ENCODE peak calls at places on chromosomes 6 and 20, in seven cellular contexts. One of them, this sample, is unnamed.

GRCh38 chr6:25478973-25479372 is 173.0 kb upstream of the SCGN start:
- DNase-seq in nephron progenitor cell: no peak
- DNase-seq in upper lobe of right lung: no peak
- DNase-seq in A549: no peak
- DNase-seq in Calu3: no peak
- DNase-seq in astrocyte: no peak
- DNase-seq in tibial nerve: no peak
- DNase-seq in this sample: no peak

GRCh38 chr6:161889324-161889723 is 615.5 kb upstream of the AGPAT4 start:
- DNase-seq in tibial nerve: no peak
- DNase-seq in A549: no peak
- DNase-seq in nephron progenitor cell: no peak
- DNase-seq in astrocyte: no peak
- DNase-seq in upper lobe of right lung: no peak
- DNase-seq in Calu3: no peak
- DNase-seq in this sample: no peak

GRCh38 chr6:55729665-55730064 is 145.7 kb downstream of the BMP5 start:
- DNase-seq in astrocyte: no peak
- DNase-seq in nephron progenitor cell: no peak
- DNase-seq in A549: no peak
- DNase-seq in tibial nerve: no peak
- DNase-seq in Calu3: no peak
- DNase-seq in upper lobe of right lung: no peak
- DNase-seq in this sample: no peak

GRCh38 chr20:2116170-2116940 is 14.7 kb downstream of the STK35 start:
- DNase-seq in Calu3: no peak
- DNase-seq in nephron progenitor cell: no peak
- DNase-seq in astrocyte: no peak
- DNase-seq in upper lobe of right lung: no peak
- DNase-seq in A549: no peak
- DNase-seq in tibial nerve: no peak
- DNase-seq in this sample: no peak

GRCh38 chr20:3786126-3786484 is 435 bp downstream of the CENPB start:
- DNase-seq in A549: peak; percentile 80
- DNase-seq in upper lobe of right lung: peak; percentile 84
- DNase-seq in astrocyte: peak; percentile 53
- DNase-seq in nephron progenitor cell: peak; percentile 48
- DNase-seq in tibial nerve: peak; percentile 33
- DNase-seq in Calu3: no peak
- DNase-seq in this sample: no peak

GRCh38 chr20:46512943-46513844 is at the start of gene ZNF334:
- DNase-seq in Calu3: no peak
- DNase-seq in A549: no peak
- DNase-seq in nephron progenitor cell: peak; percentile 73
- DNase-seq in astrocyte: peak; percentile 23
- DNase-seq in tibial nerve: peak; percentile 33
- DNase-seq in upper lobe of right lung: peak; percentile 87
- DNase-seq in this sample: no peak

GRCh38 chr20:47295921-47296426 is 60.5 kb downstream of the ZMYND8 start:
- DNase-seq in tibial nerve: no peak
- DNase-seq in A549: peak; percentile 84
- DNase-seq in nephron progenitor cell: no peak
- DNase-seq in upper lobe of right lung: no peak
- DNase-seq in Calu3: no peak
- DNase-seq in astrocyte: peak; percentile 62
- DNase-seq in this sample: no peak

GRCh38 chr6:109202409-109203264 is 107.3 kb downstream of the CEP57L1 start:
- DNase-seq in tibial nerve: no peak
- DNase-seq in nephron progenitor cell: no peak
- DNase-seq in astrocyte: no peak
- DNase-seq in A549: no peak
- DNase-seq in Calu3: no peak
- DNase-seq in upper lobe of right lung: no peak
- DNase-seq in this sample: no peak

GRCh38 chr20:44728835-44729342 is 13.7 kb downstream of the CCN5 start:
- DNase-seq in nephron progenitor cell: no peak
- DNase-seq in A549: peak; percentile 97
- DNase-seq in upper lobe of right lung: peak; percentile 88
- DNase-seq in astrocyte: peak; percentile 56
- DNase-seq in Calu3: peak; percentile 99
- DNase-seq in tibial nerve: no peak
- DNase-seq in this sample: peak; percentile 77

GRCh38 chr20:10178091-10178490 is 40.5 kb upstream of the SNAP25 start:
- DNase-seq in A549: no peak
- DNase-seq in Calu3: no peak
- DNase-seq in nephron progenitor cell: no peak
- DNase-seq in upper lobe of right lung: no peak
- DNase-seq in astrocyte: no peak
- DNase-seq in tibial nerve: no peak
- DNase-seq in this sample: no peak

GRCh38 chr6:158324136-158324535 is 11.9 kb downstream of the TULP4 start:
- DNase-seq in A549: no peak
- DNase-seq in upper lobe of right lung: no peak
- DNase-seq in Calu3: no peak
- DNase-seq in tibial nerve: no peak
- DNase-seq in nephron progenitor cell: no peak
- DNase-seq in astrocyte: no peak
- DNase-seq in this sample: peak; percentile 31

GRCh38 chr20:4605166-4605565 is 116.5 kb upstream of the PRND start:
- DNase-seq in Calu3: no peak
- DNase-seq in A549: no peak
- DNase-seq in nephron progenitor cell: no peak
- DNase-seq in upper lobe of right lung: no peak
- DNase-seq in tibial nerve: no peak
- DNase-seq in astrocyte: peak; percentile 33
- DNase-seq in this sample: no peak

GRCh38 chr6:28218312-28219248 is 6.5 kb upstream of the ZSCAN9 start:
- DNase-seq in Calu3: peak; percentile 74
- DNase-seq in upper lobe of right lung: peak; percentile 93
- DNase-seq in tibial nerve: peak; percentile 30
- DNase-seq in nephron progenitor cell: peak; percentile 61
- DNase-seq in astrocyte: peak; percentile 47
- DNase-seq in A549: peak; percentile 59
- DNase-seq in this sample: no peak

GRCh38 chr6:167141667-167142432 is 15.9 kb downstream of the GPR31 start:
- DNase-seq in A549: peak; percentile 29
- DNase-seq in upper lobe of right lung: no peak
- DNase-seq in tibial nerve: no peak
- DNase-seq in astrocyte: no peak
- DNase-seq in nephron progenitor cell: peak; percentile 71
- DNase-seq in Calu3: peak; percentile 76
- DNase-seq in this sample: no peak

GRCh38 chr6:82915666-82916065 is 150.0 kb downstream of the UBE3D start:
- DNase-seq in nephron progenitor cell: no peak
- DNase-seq in A549: no peak
- DNase-seq in upper lobe of right lung: no peak
- DNase-seq in tibial nerve: no peak
- DNase-seq in Calu3: no peak
- DNase-seq in astrocyte: no peak
- DNase-seq in this sample: no peak

GRCh38 chr6:56683882-56684281 is 41.2 kb upstream of the DST start:
- DNase-seq in upper lobe of right lung: no peak
- DNase-seq in nephron progenitor cell: no peak
- DNase-seq in astrocyte: peak; percentile 90
- DNase-seq in A549: peak; percentile 79
- DNase-seq in Calu3: peak; percentile 58
- DNase-seq in tibial nerve: no peak
- DNase-seq in this sample: peak; percentile 69

GRCh38 chr6:30640481-30640880 is 6.5 kb upstream of the C6orf136 start:
- DNase-seq in upper lobe of right lung: no peak
- DNase-seq in nephron progenitor cell: no peak
- DNase-seq in A549: no peak
- DNase-seq in Calu3: no peak
- DNase-seq in tibial nerve: no peak
- DNase-seq in astrocyte: no peak
- DNase-seq in this sample: no peak
- TF ChIP-seq CTCF in upper lobe of right lung: no peak
- TF ChIP-seq CTCF in nephron progenitor cell: no peak
- TF ChIP-seq CTCF in A549: no peak
- TF ChIP-seq CTCF in Calu3: no peak
- TF ChIP-seq CTCF in tibial nerve: no peak
- TF ChIP-seq CTCF in astrocyte: no peak
- TF ChIP-seq CTCF in this sample: no peak

GRCh38 chr6:80319286-80319685 is 212.8 kb downstream of the BCKDHB start:
- DNase-seq in tibial nerve: no peak
- DNase-seq in upper lobe of right lung: no peak
- DNase-seq in Calu3: no peak
- DNase-seq in nephron progenitor cell: no peak
- DNase-seq in astrocyte: no peak
- DNase-seq in A549: no peak
- DNase-seq in this sample: no peak

GRCh38 chr6:80321011-80321410 is 214.5 kb downstream of the BCKDHB start:
- DNase-seq in Calu3: no peak
- DNase-seq in tibial nerve: no peak
- DNase-seq in astrocyte: no peak
- DNase-seq in upper lobe of right lung: no peak
- DNase-seq in A549: no peak
- DNase-seq in nephron progenitor cell: no peak
- DNase-seq in this sample: no peak

GRCh38 chr6:80314531-80314930 is 208.1 kb downstream of the BCKDHB start:
- DNase-seq in Calu3: no peak
- DNase-seq in tibial nerve: no peak
- DNase-seq in nephron progenitor cell: no peak
- DNase-seq in astrocyte: no peak
- DNase-seq in A549: no peak
- DNase-seq in upper lobe of right lung: no peak
- DNase-seq in this sample: no peak

GRCh38 chr6:80316655-80317332 is 210.3 kb downstream of the BCKDHB start:
- DNase-seq in upper lobe of right lung: no peak
- DNase-seq in astrocyte: no peak
- DNase-seq in nephron progenitor cell: no peak
- DNase-seq in tibial nerve: no peak
- DNase-seq in A549: no peak
- DNase-seq in Calu3: no peak
- DNase-seq in this sample: no peak
- TF ChIP-seq CTCF in upper lobe of right lung: no peak
- TF ChIP-seq CTCF in astrocyte: peak; percentile 11
- TF ChIP-seq CTCF in nephron progenitor cell: no peak
- TF ChIP-seq CTCF in tibial nerve: peak; percentile 20
- TF ChIP-seq CTCF in A549: no peak
- TF ChIP-seq CTCF in Calu3: no peak
- TF ChIP-seq CTCF in this sample: peak; percentile 21

GRCh38 chr20:34475979-34476736 is 40.1 kb upstream of the DYNLRB1 start:
- DNase-seq in tibial nerve: no peak
- DNase-seq in A549: peak; percentile 51
- DNase-seq in upper lobe of right lung: peak; percentile 78
- DNase-seq in astrocyte: no peak
- DNase-seq in Calu3: peak; percentile 70
- DNase-seq in nephron progenitor cell: peak; percentile 4
- DNase-seq in this sample: no peak
- TF ChIP-seq CTCF in tibial nerve: peak; percentile 83
- TF ChIP-seq CTCF in A549: peak; percentile 84
- TF ChIP-seq CTCF in upper lobe of right lung: peak; percentile 59
- TF ChIP-seq CTCF in astrocyte: peak; percentile 46
- TF ChIP-seq CTCF in Calu3: peak; percentile 41
- TF ChIP-seq CTCF in nephron progenitor cell: no peak
- TF ChIP-seq CTCF in this sample: peak; percentile 50

GRCh38 chr20:362271-363254 is 15.7 kb downstream of the NRSN2 start:
- DNase-seq in astrocyte: no peak
- DNase-seq in nephron progenitor cell: no peak
- DNase-seq in Calu3: peak; percentile 95
- DNase-seq in upper lobe of right lung: peak; percentile 94
- DNase-seq in A549: peak; percentile 98
- DNase-seq in tibial nerve: peak; percentile 64
- DNase-seq in this sample: peak; percentile 26
- TF ChIP-seq CTCF in astrocyte: no peak
- TF ChIP-seq CTCF in nephron progenitor cell: no peak
- TF ChIP-seq CTCF in Calu3: peak; percentile 45
- TF ChIP-seq CTCF in upper lobe of right lung: peak; percentile 44
- TF ChIP-seq CTCF in A549: peak; percentile 66
- TF ChIP-seq CTCF in tibial nerve: peak; percentile 25
- TF ChIP-seq CTCF in this sample: peak; percentile 50

DNA sequence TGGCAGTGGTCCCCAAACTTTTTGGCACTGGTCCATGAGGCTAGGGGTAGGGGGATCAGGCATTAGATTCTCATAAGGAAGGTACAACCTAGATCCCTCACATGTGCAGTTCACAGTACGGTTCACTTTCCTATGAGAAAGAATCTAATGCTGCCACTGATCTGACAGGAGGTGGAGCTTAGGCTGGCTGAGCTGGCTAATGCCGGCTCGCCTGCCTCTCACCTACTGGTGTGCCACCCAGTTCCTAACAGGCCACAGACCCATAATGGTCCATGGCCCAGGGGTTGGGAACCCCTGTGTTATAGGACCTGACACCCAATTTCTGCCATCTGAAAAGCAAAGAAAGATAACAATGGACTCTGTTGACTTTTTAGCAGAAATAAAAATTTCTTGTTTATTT is 199.6 kb downstream of the GMPR start:
- DNase-seq in tibial nerve: no peak
- DNase-seq in upper lobe of right lung: no peak
- DNase-seq in Calu3: no peak
- DNase-seq in A549: no peak
- DNase-seq in nephron progenitor cell: no peak
- DNase-seq in astrocyte: no peak
- DNase-seq in this sample: no peak
- TF ChIP-seq CTCF in tibial nerve: no peak
- TF ChIP-seq CTCF in upper lobe of right lung: no peak
- TF ChIP-seq CTCF in Calu3: no peak
- TF ChIP-seq CTCF in A549: no peak
- TF ChIP-seq CTCF in nephron progenitor cell: no peak
- TF ChIP-seq CTCF in astrocyte: no peak
- TF ChIP-seq CTCF in this sample: no peak

GRCh38 chr6:44052419-44053011 is 74.7 kb downstream of the MRPL14 start:
- DNase-seq in upper lobe of right lung: peak; percentile 72
- DNase-seq in A549: peak; percentile 56
- DNase-seq in tibial nerve: no peak
- DNase-seq in Calu3: no peak
- DNase-seq in nephron progenitor cell: no peak
- DNase-seq in astrocyte: peak; percentile 47
- DNase-seq in this sample: no peak
- TF ChIP-seq CTCF in upper lobe of right lung: no peak
- TF ChIP-seq CTCF in A549: no peak
- TF ChIP-seq CTCF in tibial nerve: peak; percentile 9
- TF ChIP-seq CTCF in Calu3: no peak
- TF ChIP-seq CTCF in nephron progenitor cell: no peak
- TF ChIP-seq CTCF in astrocyte: no peak
- TF ChIP-seq CTCF in this sample: peak; percentile 21

GRCh38 chr6:81241717-81242116 is 510.8 kb downstream of the TENT5A start:
- DNase-seq in nephron progenitor cell: no peak
- DNase-seq in upper lobe of right lung: no peak
- DNase-seq in tibial nerve: no peak
- DNase-seq in Calu3: no peak
- DNase-seq in A549: peak; percentile 4
- DNase-seq in astrocyte: peak; percentile 51
- DNase-seq in this sample: no peak
- TF ChIP-seq CTCF in nephron progenitor cell: peak; percentile 42
- TF ChIP-seq CTCF in upper lobe of right lung: peak; percentile 42
- TF ChIP-seq CTCF in tibial nerve: peak; percentile 14
- TF ChIP-seq CTCF in Calu3: peak; percentile 10
- TF ChIP-seq CTCF in A549: no peak
- TF ChIP-seq CTCF in astrocyte: peak; percentile 34
- TF ChIP-seq CTCF in this sample: peak; percentile 48

GRCh38 chr6:41694815-41695536 is 40.4 kb downstream of the TFEB start:
- DNase-seq in tibial nerve: no peak
- DNase-seq in nephron progenitor cell: no peak
- DNase-seq in upper lobe of right lung: no peak
- DNase-seq in A549: no peak
- DNase-seq in Calu3: no peak
- DNase-seq in astrocyte: peak; percentile 26
- DNase-seq in this sample: no peak
- TF ChIP-seq CTCF in tibial nerve: no peak
- TF ChIP-seq CTCF in nephron progenitor cell: no peak
- TF ChIP-seq CTCF in upper lobe of right lung: no peak
- TF ChIP-seq CTCF in A549: no peak
- TF ChIP-seq CTCF in Calu3: no peak
- TF ChIP-seq CTCF in astrocyte: no peak
- TF ChIP-seq CTCF in this sample: no peak

This sample was measured in BJ.